ENCODE peak calls at places on chromosomes 1 and 21, in four cellular contexts. One of them, this sample, is unnamed.

GRCh38 chr21:16169102-16169511 is 439.3 kb downstream of the USP25 start:
- DNase-seq in testis: no peak
- DNase-seq in activated CD8-positive, alpha-beta T cell treated with anti-CD3 and anti-CD28 coated beads, Interleukin-2, amount 10 ng/mL, durations not matched to agents 7 days and 5 days: no peak
- DNase-seq in neuronal stem cell: no peak
- DNase-seq in this sample: no peak

GRCh38 chr21:16634522-16634914 is 878.3 kb upstream of the CXADR start:
- DNase-seq in testis: no peak
- DNase-seq in neuronal stem cell: no peak
- DNase-seq in activated CD8-positive, alpha-beta T cell treated with anti-CD3 and anti-CD28 coated beads, Interleukin-2, amount 10 ng/mL, durations not matched to agents 7 days and 5 days: no peak
- DNase-seq in this sample: no peak

GRCh38 chr1:47934243-47934805 is 62.9 kb downstream of the TRABD2B start:
- DNase-seq in neuronal stem cell: no peak
- DNase-seq in activated CD8-positive, alpha-beta T cell treated with anti-CD3 and anti-CD28 coated beads, Interleukin-2, amount 10 ng/mL, durations not matched to agents 7 days and 5 days: no peak
- DNase-seq in testis: peak
- DNase-seq in this sample: no peak

GRCh38 chr1:24418898-24419628 is 3.5 kb downstream of the NIPAL3 start:
- DNase-seq in neuronal stem cell: no peak
- DNase-seq in activated CD8-positive, alpha-beta T cell treated with anti-CD3 and anti-CD28 coated beads, Interleukin-2, amount 10 ng/mL, durations not matched to agents 7 days and 5 days: no peak
- DNase-seq in testis: peak
- DNase-seq in this sample: no peak

GRCh38 chr1:187310038-187310437 is 481.3 kb downstream of the PLA2G4A start:
- DNase-seq in neuronal stem cell: no peak
- DNase-seq in activated CD8-positive, alpha-beta T cell treated with anti-CD3 and anti-CD28 coated beads, Interleukin-2, amount 10 ng/mL, durations not matched to agents 7 days and 5 days: no peak
- DNase-seq in testis: no peak
- DNase-seq in this sample: no peak

GRCh38 chr1:3069491-3070303 is 694 bp downstream of the PRDM16 start:
- DNase-seq in neuronal stem cell: no peak
- DNase-seq in activated CD8-positive, alpha-beta T cell treated with anti-CD3 and anti-CD28 coated beads, Interleukin-2, amount 10 ng/mL, durations not matched to agents 7 days and 5 days: no peak
- DNase-seq in testis: peak
- DNase-seq in this sample: peak

GRCh38 chr1:15172405-15173259 is 19.1 kb downstream of the TMEM51 start:
- DNase-seq in activated CD8-positive, alpha-beta T cell treated with anti-CD3 and anti-CD28 coated beads, Interleukin-2, amount 10 ng/mL, durations not matched to agents 7 days and 5 days: no peak
- DNase-seq in testis: no peak
- DNase-seq in neuronal stem cell: no peak
- DNase-seq in this sample: peak

GRCh38 chr1:24683713-24684162 is 40.6 kb downstream of the SRRM1 start:
- DNase-seq in testis: peak
- DNase-seq in activated CD8-positive, alpha-beta T cell treated with anti-CD3 and anti-CD28 coated beads, Interleukin-2, amount 10 ng/mL, durations not matched to agents 7 days and 5 days: no peak
- DNase-seq in neuronal stem cell: no peak
- DNase-seq in this sample: peak

GRCh38 chr1:206419250-206419649 is 51.0 kb upstream of the IKBKE start:
- DNase-seq in activated CD8-positive, alpha-beta T cell treated with anti-CD3 and anti-CD28 coated beads, Interleukin-2, amount 10 ng/mL, durations not matched to agents 7 days and 5 days: no peak
- DNase-seq in neuronal stem cell: no peak
- DNase-seq in testis: no peak
- DNase-seq in this sample: no peak

GRCh38 chr1:33502726-33503125 is 30.3 kb downstream of the ZSCAN20 start:
- DNase-seq in activated CD8-positive, alpha-beta T cell treated with anti-CD3 and anti-CD28 coated beads, Interleukin-2, amount 10 ng/mL, durations not matched to agents 7 days and 5 days: no peak
- DNase-seq in testis: no peak
- DNase-seq in neuronal stem cell: no peak
- DNase-seq in this sample: no peak

GRCh38 chr1:45037456-45037855 is 25.4 kb downstream of the UROD start:
- DNase-seq in testis: peak
- DNase-seq in neuronal stem cell: no peak
- DNase-seq in activated CD8-positive, alpha-beta T cell treated with anti-CD3 and anti-CD28 coated beads, Interleukin-2, amount 10 ng/mL, durations not matched to agents 7 days and 5 days: no peak
- DNase-seq in this sample: no peak

This sample was measured in SW 1271.